ENCODE peak calls at places on chromosomes 11 and 22, in five cellular contexts. N is effector memory CD4-positive, alpha-beta T cell; P is psoas muscle; X is endodermal cell; R is fibroblast of lung. F is an unnamed sample. For H3K9me3, the result is how much of the 10 kb centered on the place peaks cover.

GRCh38 chr11:60765355-60765754 is 8.7 kb downstream of the MS4A15 start:
- DNase-seq in R (no peak), X (no peak), P (no peak), N (no peak), F (no peak)

GRCh38 chr11:95337175-95337957 is 106.4 kb upstream of the SESN3 start:
- DNase-seq in R (peak), X (peak), P (peak), N (peak), F (peak)

GRCh38 chr11:101583180-101584128 is at the start of gene TRPC6:
- DNase-seq in P (no peak), R (peak), N (no peak), X (peak), F (no peak)

GRCh38 chr11:122104381-122104780 is 11.6 kb downstream of the BLID start:
- DNase-seq in P (no peak), N (no peak), X (no peak), R (no peak), F (no peak)

GRCh38 chr11:104033134-104033533 is 3.3 kb upstream of the DDI1 start:
- DNase-seq in N (no peak), P (no peak), R (peak), X (no peak), F (peak)

GRCh38 chr22:19663286-19663815 is 51.0 kb upstream of the SEPTIN5 start:
- DNase-seq in P (peak), X (no peak), N (no peak), R (peak), F (no peak)

GRCh38 chr11:14422052-14422813 is 63.2 kb upstream of the RRAS2 start:
- DNase-seq in N (no peak), R (peak), X (peak), P (peak), F (peak)

GRCh38 chr11:95084509-95084908 is 5.1 kb upstream of the ENDOD1 start:
- DNase-seq in N (no peak), X (no peak), R (no peak), P (no peak), F (no peak)

GRCh38 chr22:16827506-16827905 is 2.3 kb upstream of the XKR3 start:
- DNase-seq in R (no peak), N (no peak), X (no peak), P (no peak), F (no peak)

GRCh38 chr22:46202897-46203589 is 47.0 kb downstream of the CDPF1 start:
- DNase-seq in R (no peak), X (no peak), P (no peak), N (no peak), F (no peak)

GRCh38 chr11:69307421-69307820 is 13.5 kb downstream of the MYEOV start:
- DNase-seq in P (no peak), X (no peak), N (no peak), R (no peak), F (no peak)

GRCh38 chr11:63212742-63213141 is 30.7 kb downstream of the SLC22A25 start:
- DNase-seq in X (peak), R (peak), N (no peak), P (no peak), F (peak)

GRCh38 chr11:131688056-131688693 is 317.8 kb downstream of the NTM start:
- DNase-seq in X (peak), P (peak), N (no peak), R (peak), F (peak)

GRCh38 chr11:119641991-119642745 is 86.8 kb downstream of the NECTIN1 start:
- DNase-seq in P (no peak), N (no peak), X (peak), R (peak), F (no peak)

GRCh38 chr11:76891285-76891684 is 30.6 kb downstream of the ACER3 start:
- DNase-seq in X (no peak), N (no peak), P (no peak), R (no peak), F (no peak)

GRCh38 chr11:475941-476340 is 25.9 kb downstream of the PTDSS2 start:
- DNase-seq in X (no peak), N (no peak), P (no peak), R (no peak), F (no peak)

GRCh38 chr11:473415-473814 is 23.3 kb downstream of the PTDSS2 start:
- DNase-seq in R (no peak), X (no peak), P (no peak), N (no peak), F (no peak)

GRCh38 chr11:472816-473215 is 22.7 kb downstream of the PTDSS2 start:
- DNase-seq in P (no peak), R (no peak), X (no peak), N (no peak), F (no peak)

GRCh38 chr11:474914-475506 is 24.9 kb downstream of the PTDSS2 start:
- DNase-seq in X (no peak), P (no peak), R (no peak), N (no peak), F (no peak)

DNA sequence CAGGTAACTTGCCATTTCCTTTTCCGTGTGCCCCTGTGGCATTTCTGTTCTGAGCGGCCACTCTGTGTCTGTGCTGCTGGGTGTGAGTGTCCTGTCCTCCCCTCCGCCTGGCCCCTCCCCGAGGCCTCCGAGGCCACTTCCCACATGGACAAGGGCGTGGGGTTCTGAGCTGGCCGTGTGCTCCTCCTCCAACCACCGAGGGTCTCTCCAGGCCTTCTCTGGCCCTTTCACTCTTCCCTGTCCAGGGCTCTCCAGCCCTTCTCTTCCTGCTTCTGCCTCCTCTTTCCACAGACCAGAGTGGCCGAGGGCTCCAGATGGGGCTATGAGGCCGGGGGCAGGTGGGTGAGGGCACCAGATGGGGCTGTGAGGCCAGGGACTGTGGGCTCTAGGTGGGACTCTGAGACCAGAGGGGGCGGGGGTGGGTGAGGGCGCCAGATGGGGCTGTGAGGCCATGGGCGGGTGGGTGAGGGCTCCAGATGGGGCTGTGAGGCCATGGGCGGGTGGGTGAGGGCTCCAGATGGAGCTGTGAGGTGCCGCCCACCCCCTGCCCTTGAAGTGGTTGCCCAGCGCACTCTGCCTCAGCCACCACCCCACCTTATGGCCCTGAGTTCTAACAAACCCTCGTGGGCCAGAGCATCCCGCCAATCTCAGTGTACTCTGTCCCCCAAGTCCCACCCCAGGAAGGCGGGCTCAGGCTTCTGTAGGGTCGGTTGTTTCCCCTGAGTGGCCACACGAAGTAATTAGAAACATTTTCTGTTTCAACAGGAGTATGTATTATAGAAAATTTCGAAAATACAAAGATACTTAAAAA is 24.1 kb downstream of the PTDSS2 start:
- DNase-seq in R (no peak), X (no peak), P (no peak), N (no peak), F (no peak)
- H3K9me3 ChIP-seq in R (under half), X (under half), P (under half), N (under half), F (under half)

DNA sequence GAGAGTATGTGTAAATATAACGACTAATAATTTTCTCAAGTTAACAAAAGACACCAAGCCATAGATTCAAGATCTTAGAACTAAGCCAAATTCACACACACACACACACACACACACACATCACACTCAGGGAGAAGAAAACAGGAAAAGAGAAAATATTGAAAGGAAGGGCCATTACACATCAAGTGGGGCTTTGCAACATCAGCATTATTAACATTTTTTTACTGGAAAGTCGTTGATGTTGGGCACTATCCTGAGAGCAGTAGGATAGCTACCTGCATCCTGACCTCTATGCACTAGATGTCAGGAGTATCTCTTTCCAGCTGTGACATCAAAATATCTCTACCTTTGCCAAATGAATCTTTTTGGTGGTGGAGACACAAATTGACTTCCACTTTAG is 8.9 kb downstream of the OR5D16 start:
- DNase-seq in R (no peak), P (no peak), N (no peak), X (no peak), F (no peak)
- H3K9me3 ChIP-seq in R (under half), P (under half), N (under half), X (half or more), F (under half)

GRCh38 chr11:56152333-56152732 is 7.8 kb downstream of the OR8K5 start:
- DNase-seq in R (no peak), N (no peak), P (no peak), X (no peak), F (no peak)
- H3K9me3 ChIP-seq in R (under half), N (under half), P (under half), X (under half), F (under half)

GRCh38 chr22:47623056-47623739 is 860.7 kb downstream of the TBC1D22A start:
- DNase-seq in P (no peak), X (no peak), R (no peak), N (no peak), F (no peak)

GRCh38 chr22:47623740-47624103 is 861.3 kb downstream of the TBC1D22A start:
- DNase-seq in R (no peak), P (no peak), N (no peak), X (no peak), F (no peak)

GRCh38 chr22:47625013-47625385 is 862.5 kb downstream of the TBC1D22A start:
- DNase-seq in N (no peak), X (no peak), R (no peak), P (no peak), F (no peak)

GRCh38 chr22:47625531-47626427 is 863.3 kb downstream of the TBC1D22A start:
- DNase-seq in R (no peak), X (peak), N (no peak), P (no peak), F (no peak)

DNA sequence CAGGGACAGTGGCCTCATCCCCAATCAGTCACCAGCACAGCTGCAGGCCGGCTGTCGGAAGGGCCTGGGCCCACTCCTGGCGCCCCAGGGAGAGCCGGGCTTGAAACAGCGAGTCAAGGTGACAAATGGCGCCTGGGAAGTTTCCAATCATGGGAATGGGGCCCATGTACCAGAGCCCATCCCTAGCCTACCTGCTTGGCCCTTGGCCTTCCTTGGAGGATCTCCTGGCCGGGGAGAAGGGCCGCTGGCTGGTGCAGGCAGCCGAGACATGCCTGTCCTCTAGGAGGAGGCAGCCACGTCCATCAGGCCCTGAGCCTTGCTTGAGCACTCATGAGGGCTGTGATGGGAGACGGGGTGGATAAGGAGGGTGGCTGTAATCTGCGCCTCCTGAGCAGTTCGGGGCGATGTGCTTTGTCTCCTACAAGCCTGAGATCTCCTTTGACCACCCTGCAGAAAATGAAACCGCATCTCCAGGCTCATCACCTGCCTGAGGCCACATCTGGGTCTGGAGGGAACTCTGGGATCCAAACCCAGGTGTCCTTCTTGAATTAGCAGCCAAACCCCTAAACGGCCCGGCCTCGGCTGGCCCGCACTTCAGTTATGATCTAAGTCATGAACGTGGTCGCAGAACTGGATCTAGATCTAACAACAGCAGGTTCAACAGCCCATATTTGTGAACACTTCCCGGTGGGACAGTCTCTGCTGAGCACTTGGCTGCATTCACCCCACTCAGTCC is 862.0 kb downstream of the TBC1D22A start:
- DNase-seq in R (no peak), N (no peak), X (peak), P (no peak), F (peak)
- H3K9me3 ChIP-seq in R (under half), N (under half), X (under half), P (under half), F (under half)

GRCh38 chr22:49618689-49618953 is 209.1 kb downstream of the BRD1 start:
- DNase-seq in R (no peak), X (no peak), N (no peak), P (no peak), F (no peak)
- H3K9me3 ChIP-seq in R (under half), X (under half), N (under half), P (under half), F (under half)

DNA sequence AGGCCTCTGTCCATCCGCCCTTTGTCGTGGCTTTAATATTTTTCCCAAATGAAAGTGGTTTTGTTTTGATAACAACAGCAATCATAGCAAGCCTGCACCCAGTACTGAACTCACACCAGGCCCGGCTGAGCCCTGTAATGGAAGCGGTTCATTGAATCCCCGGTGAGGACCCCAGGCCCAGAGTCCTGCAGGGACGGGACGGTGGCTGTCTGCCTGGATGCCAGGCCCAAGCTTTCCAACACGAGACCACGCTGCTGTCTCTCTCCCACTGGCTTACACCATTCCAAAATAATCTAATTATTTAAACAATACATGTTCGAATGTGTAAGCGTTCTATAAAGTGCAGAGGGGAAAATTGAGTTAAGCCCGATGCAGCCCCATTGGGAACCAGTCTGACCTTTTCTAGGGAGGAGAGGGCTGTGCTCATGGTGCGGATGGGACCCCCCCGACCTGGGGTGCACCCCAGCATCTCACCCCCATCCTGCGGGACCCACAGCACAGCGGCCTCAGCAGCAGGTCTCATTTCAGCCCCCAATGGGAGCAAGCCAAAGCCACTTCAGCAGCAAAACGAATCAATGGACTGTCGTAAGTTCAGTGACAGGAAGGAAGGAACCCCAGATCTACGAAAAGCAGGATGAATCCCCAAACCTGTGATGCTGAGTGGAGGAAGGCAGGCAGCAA is 1046.9 kb downstream of the BRD1 start:
- DNase-seq in R (no peak), X (peak), N (no peak), P (no peak), F (peak)
- H3K9me3 ChIP-seq in R (under half), X (under half), N (under half), P (under half), F (under half)

GRCh38 chr22:47591016-47591415 is 828.6 kb downstream of the TBC1D22A start:
- DNase-seq in P (no peak), N (no peak), X (peak), R (no peak), F (no peak)
- H3K9me3 ChIP-seq in P (under half), N (under half), X (under half), R (under half), F (under half)

GRCh38 chr22:47284360-47284759 is 521.9 kb downstream of the TBC1D22A start:
- DNase-seq in X (no peak), P (no peak), N (no peak), R (no peak), F (no peak)

GRCh38 chr22:47282366-47282765 is 519.9 kb downstream of the TBC1D22A start:
- DNase-seq in X (no peak), N (no peak), P (no peak), R (no peak), F (no peak)

GRCh38 chr22:47282851-47283250 is 520.4 kb downstream of the TBC1D22A start:
- DNase-seq in N (no peak), X (no peak), P (no peak), R (no peak), F (no peak)

GRCh38 chr22:47284822-47285221 is 522.4 kb downstream of the TBC1D22A start:
- DNase-seq in P (no peak), X (no peak), N (no peak), R (no peak), F (no peak)

DNA sequence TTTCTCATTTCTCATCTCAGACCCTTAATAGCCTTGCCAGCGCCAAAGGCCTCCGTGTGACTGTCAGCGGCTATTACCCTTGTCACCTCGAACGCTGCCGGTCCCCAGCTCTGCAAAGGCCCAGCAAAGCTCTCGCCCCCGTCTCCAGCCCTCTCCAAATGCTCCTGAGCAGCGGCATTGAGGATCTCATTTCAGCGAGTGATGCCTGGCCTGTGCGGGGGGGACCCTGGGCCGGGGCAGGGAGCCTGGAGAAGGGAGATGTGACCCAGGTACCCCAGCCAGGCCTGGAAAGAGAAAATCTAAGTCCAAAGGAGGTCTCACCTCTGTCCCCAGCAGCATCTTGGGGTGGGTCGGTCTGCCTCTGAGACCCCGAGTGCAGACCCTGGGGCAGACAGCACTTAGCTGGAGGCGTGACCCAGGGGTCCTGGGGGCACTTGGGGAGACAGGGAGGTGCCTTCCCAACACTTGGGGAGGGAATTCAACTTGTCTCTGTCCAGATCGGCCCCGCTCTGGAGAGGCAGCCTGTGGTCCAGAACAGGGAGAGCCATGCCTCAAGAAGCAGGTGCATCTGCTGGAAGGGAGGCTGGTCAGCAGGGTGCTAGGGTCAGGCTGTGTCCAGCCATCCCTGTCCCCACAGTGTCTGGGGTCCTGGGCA is 521.3 kb downstream of the TBC1D22A start:
- DNase-seq in X (no peak), N (no peak), P (no peak), R (no peak), F (no peak)
- H3K9me3 ChIP-seq in X (half or more), N (under half), P (under half), R (under half), F (under half)

GRCh38 chr11:3345736-3346135 is 33.2 kb downstream of the ZNF195 start:
- DNase-seq in N (no peak), P (no peak), R (no peak), X (no peak), F (no peak)
- H3K9me3 ChIP-seq in N (under half), P (under half), R (under half), X (under half), F (under half)

F was measured in SJSA1.